ENCODE peak calls at places on chromosome 3, in five cellular contexts. One of them, this sample, is unnamed.

GRCh38 chr3:170207717-170208116 is 14.5 kb upstream of the PRKCI start:
- DNase-seq in mucosa of descending colon: no peak
- DNase-seq in psoas muscle: no peak
- DNase-seq in fibroblast of lung: no peak
- DNase-seq in CD8-positive, alpha-beta T cell: no peak
- DNase-seq in this sample: no peak

GRCh38 chr3:179446501-179446900 is 4.8 kb downstream of the GNB4 start:
- DNase-seq in mucosa of descending colon: no peak
- DNase-seq in psoas muscle: no peak
- DNase-seq in fibroblast of lung: no peak
- DNase-seq in CD8-positive, alpha-beta T cell: no peak
- DNase-seq in this sample: no peak

GRCh38 chr3:155701882-155702465 is 42.9 kb downstream of the PLCH1 start:
- DNase-seq in mucosa of descending colon: no peak
- DNase-seq in psoas muscle: no peak
- DNase-seq in fibroblast of lung: peak; percentile 42
- DNase-seq in CD8-positive, alpha-beta T cell: no peak
- DNase-seq in this sample: no peak

GRCh38 chr3:192026656-192027055 is 565.7 kb downstream of the PYDC2 start:
- DNase-seq in mucosa of descending colon: no peak
- DNase-seq in psoas muscle: no peak
- DNase-seq in fibroblast of lung: no peak
- DNase-seq in CD8-positive, alpha-beta T cell: no peak
- DNase-seq in this sample: no peak

GRCh38 chr3:71131893-71132314 is 451.6 kb downstream of the FOXP1 start:
- DNase-seq in mucosa of descending colon: no peak
- DNase-seq in psoas muscle: no peak
- DNase-seq in fibroblast of lung: no peak
- DNase-seq in CD8-positive, alpha-beta T cell: no peak
- DNase-seq in this sample: no peak

GRCh38 chr3:129824926-129825541 is 68.5 kb downstream of the TMCC1 start:
- DNase-seq in mucosa of descending colon: peak; percentile 24
- DNase-seq in psoas muscle: no peak
- DNase-seq in fibroblast of lung: peak; percentile 38
- DNase-seq in CD8-positive, alpha-beta T cell: no peak
- DNase-seq in this sample: no peak

GRCh38 chr3:80770106-80771079 is 991.1 kb downstream of the GBE1 start:
- DNase-seq in mucosa of descending colon: no peak
- DNase-seq in psoas muscle: no peak
- DNase-seq in fibroblast of lung: peak; percentile 2
- DNase-seq in CD8-positive, alpha-beta T cell: no peak
- DNase-seq in this sample: no peak

GRCh38 chr3:10342781-10343180 is 21.9 kb upstream of the SEC13 start:
- DNase-seq in mucosa of descending colon: no peak
- DNase-seq in psoas muscle: peak; percentile 34
- DNase-seq in fibroblast of lung: no peak
- DNase-seq in CD8-positive, alpha-beta T cell: no peak
- DNase-seq in this sample: no peak

GRCh38 chr3:18098960-18099587 is 326.1 kb downstream of the SATB1 start:
- DNase-seq in mucosa of descending colon: no peak
- DNase-seq in psoas muscle: no peak
- DNase-seq in fibroblast of lung: peak; percentile 93
- DNase-seq in CD8-positive, alpha-beta T cell: no peak
- DNase-seq in this sample: no peak

GRCh38 chr3:62210016-62210415 is 163.3 kb downstream of the FEZF2 start:
- DNase-seq in mucosa of descending colon: no peak
- DNase-seq in psoas muscle: no peak
- DNase-seq in fibroblast of lung: no peak
- DNase-seq in CD8-positive, alpha-beta T cell: no peak
- DNase-seq in this sample: no peak

GRCh38 chr3:69770219-69770618 is 31.0 kb downstream of the MITF start:
- DNase-seq in mucosa of descending colon: no peak
- DNase-seq in psoas muscle: no peak
- DNase-seq in fibroblast of lung: peak; percentile 80
- DNase-seq in CD8-positive, alpha-beta T cell: no peak
- DNase-seq in this sample: no peak

GRCh38 chr3:140922634-140923033 is 19.0 kb upstream of the SLC25A36 start:
- DNase-seq in mucosa of descending colon: no peak
- DNase-seq in psoas muscle: no peak
- DNase-seq in fibroblast of lung: no peak
- DNase-seq in CD8-positive, alpha-beta T cell: no peak
- DNase-seq in this sample: no peak

GRCh38 chr3:72571638-72572114 is 276.6 kb downstream of the SHQ1 start:
- DNase-seq in mucosa of descending colon: no peak
- DNase-seq in psoas muscle: no peak
- DNase-seq in fibroblast of lung: no peak
- DNase-seq in CD8-positive, alpha-beta T cell: no peak
- DNase-seq in this sample: no peak

GRCh38 chr3:154151969-154152368 is 30.8 kb downstream of the ARHGEF26 start:
- DNase-seq in mucosa of descending colon: no peak
- DNase-seq in psoas muscle: no peak
- DNase-seq in fibroblast of lung: peak; percentile 97
- DNase-seq in CD8-positive, alpha-beta T cell: no peak
- DNase-seq in this sample: no peak

GRCh38 chr3:27714692-27715453 is 7.2 kb downstream of the EOMES start:
- DNase-seq in mucosa of descending colon: peak; percentile 72
- DNase-seq in psoas muscle: no peak
- DNase-seq in fibroblast of lung: no peak
- DNase-seq in CD8-positive, alpha-beta T cell: no peak
- DNase-seq in this sample: no peak

GRCh38 chr3:193470710-193471109 is 84.0 kb downstream of the ATP13A4 start:
- DNase-seq in mucosa of descending colon: no peak
- DNase-seq in psoas muscle: no peak
- DNase-seq in fibroblast of lung: no peak
- DNase-seq in CD8-positive, alpha-beta T cell: no peak
- DNase-seq in this sample: no peak

GRCh38 chr3:169666501-169667379 is 3.2 kb upstream of the MECOM start:
- DNase-seq in mucosa of descending colon: no peak
- DNase-seq in psoas muscle: no peak
- DNase-seq in fibroblast of lung: no peak
- DNase-seq in CD8-positive, alpha-beta T cell: no peak
- DNase-seq in this sample: no peak

GRCh38 chr3:138768126-138768525 is 66.6 kb downstream of the PIK3CB start:
- DNase-seq in mucosa of descending colon: no peak
- DNase-seq in psoas muscle: no peak
- DNase-seq in fibroblast of lung: no peak
- DNase-seq in CD8-positive, alpha-beta T cell: no peak
- DNase-seq in this sample: no peak

GRCh38 chr3:60742606-60743145 is 508.6 kb downstream of the FHIT start:
- DNase-seq in mucosa of descending colon: no peak
- DNase-seq in psoas muscle: peak; percentile 60
- DNase-seq in fibroblast of lung: peak; percentile 80
- DNase-seq in CD8-positive, alpha-beta T cell: no peak
- DNase-seq in this sample: no peak

GRCh38 chr3:25472747-25473146 is 44.7 kb downstream of the RARB start:
- DNase-seq in mucosa of descending colon: no peak
- DNase-seq in psoas muscle: no peak
- DNase-seq in fibroblast of lung: no peak
- DNase-seq in CD8-positive, alpha-beta T cell: no peak
- DNase-seq in this sample: no peak

GRCh38 chr3:185866555-185866954 is 41.7 kb upstream of the IGF2BP2 start:
- DNase-seq in mucosa of descending colon: peak; percentile 5
- DNase-seq in psoas muscle: no peak
- DNase-seq in fibroblast of lung: no peak
- DNase-seq in CD8-positive, alpha-beta T cell: no peak
- DNase-seq in this sample: no peak

GRCh38 chr3:31762888-31763351 is 218.1 kb downstream of the OSBPL10 start:
- DNase-seq in mucosa of descending colon: no peak
- DNase-seq in psoas muscle: no peak
- DNase-seq in fibroblast of lung: peak; percentile 27
- DNase-seq in CD8-positive, alpha-beta T cell: no peak
- DNase-seq in this sample: no peak

GRCh38 chr3:13095408-13095861 is 22.2 kb upstream of the IQSEC1 start:
- DNase-seq in mucosa of descending colon: no peak
- DNase-seq in psoas muscle: no peak
- DNase-seq in fibroblast of lung: no peak
- DNase-seq in CD8-positive, alpha-beta T cell: no peak
- DNase-seq in this sample: no peak

GRCh38 chr3:59766165-59766872 is 716.5 kb upstream of the CFAP20DC start:
- DNase-seq in mucosa of descending colon: peak; percentile 25
- DNase-seq in psoas muscle: no peak
- DNase-seq in fibroblast of lung: peak; percentile 67
- DNase-seq in CD8-positive, alpha-beta T cell: no peak
- DNase-seq in this sample: no peak

GRCh38 chr3:21036888-21037287 is 714.1 kb downstream of the ZNF385D start:
- DNase-seq in mucosa of descending colon: no peak
- DNase-seq in psoas muscle: no peak
- DNase-seq in fibroblast of lung: no peak
- DNase-seq in CD8-positive, alpha-beta T cell: no peak
- DNase-seq in this sample: no peak

GRCh38 chr3:10459954-10460754 is 45.2 kb downstream of the ATP2B2 start:
- DNase-seq in mucosa of descending colon: peak; percentile 41
- DNase-seq in psoas muscle: peak; percentile 79
- DNase-seq in fibroblast of lung: peak; percentile 87
- DNase-seq in CD8-positive, alpha-beta T cell: peak; percentile 28
- DNase-seq in this sample: no peak

GRCh38 chr3:63895422-63896189 is 16.6 kb downstream of the SCAANT1 start:
- DNase-seq in mucosa of descending colon: no peak
- DNase-seq in psoas muscle: no peak
- DNase-seq in fibroblast of lung: no peak
- DNase-seq in CD8-positive, alpha-beta T cell: no peak
- DNase-seq in this sample: no peak

GRCh38 chr3:112143251-112143650 is 10.2 kb upstream of the GCSAM start:
- DNase-seq in mucosa of descending colon: no peak
- DNase-seq in psoas muscle: no peak
- DNase-seq in fibroblast of lung: peak; percentile 26
- DNase-seq in CD8-positive, alpha-beta T cell: no peak
- DNase-seq in this sample: no peak

DNA sequence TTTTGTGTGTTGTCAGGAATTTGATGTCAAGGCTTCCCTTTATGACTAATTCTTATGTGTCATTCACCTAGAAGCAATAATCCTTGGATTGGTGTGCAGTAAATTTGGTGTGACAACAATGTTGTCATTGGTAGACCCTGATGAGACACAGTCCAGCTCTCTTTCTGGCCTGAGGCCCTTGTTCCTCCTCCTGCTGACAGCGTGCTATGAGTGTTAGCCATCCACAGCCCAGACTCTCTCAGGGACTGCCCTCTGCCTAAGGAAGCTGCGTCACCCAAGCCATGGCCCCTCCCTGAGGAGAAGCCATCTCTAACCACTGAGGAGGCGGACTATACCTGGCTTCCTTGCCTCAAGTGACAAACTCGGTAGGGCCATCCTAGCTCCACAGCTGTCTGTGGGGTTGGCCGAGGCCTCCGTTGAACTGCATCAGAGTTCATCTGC is 13.3 kb upstream of the TM4SF1 start:
- DNase-seq in mucosa of descending colon: no peak
- DNase-seq in psoas muscle: no peak
- DNase-seq in fibroblast of lung: peak; percentile 29
- DNase-seq in CD8-positive, alpha-beta T cell: no peak
- DNase-seq in this sample: no peak
- H3K4me1 ChIP-seq in mucosa of descending colon: no peaks in the 10 kb centered on the region
- H3K4me1 ChIP-seq in psoas muscle: peaks cover 15% of the 10 kb centered on the region
- H3K4me1 ChIP-seq in fibroblast of lung: peaks cover 20% of the 10 kb centered on the region
- H3K4me1 ChIP-seq in CD8-positive, alpha-beta T cell: no peaks in the 10 kb centered on the region
- H3K4me1 ChIP-seq in this sample: peaks cover 15% of the 10 kb centered on the region

GRCh38 chr3:159788291-159788690 is 200.3 kb upstream of the IL12A start:
- DNase-seq in mucosa of descending colon: no peak
- DNase-seq in psoas muscle: no peak
- DNase-seq in fibroblast of lung: peak; percentile 87
- DNase-seq in CD8-positive, alpha-beta T cell: no peak
- DNase-seq in this sample: no peak
- H3K4me1 ChIP-seq in mucosa of descending colon: peaks cover 28% of the 10 kb centered on the region
- H3K4me1 ChIP-seq in psoas muscle: no peaks in the 10 kb centered on the region
- H3K4me1 ChIP-seq in fibroblast of lung: peaks cover 12% of the 10 kb centered on the region
- H3K4me1 ChIP-seq in CD8-positive, alpha-beta T cell: no peaks in the 10 kb centered on the region
- H3K4me1 ChIP-seq in this sample: peaks cover 17% of the 10 kb centered on the region

GRCh38 chr3:54863806-54864205 is 64.1 kb downstream of the LRTM1 start:
- DNase-seq in mucosa of descending colon: no peak
- DNase-seq in psoas muscle: no peak
- DNase-seq in fibroblast of lung: no peak
- DNase-seq in CD8-positive, alpha-beta T cell: no peak
- DNase-seq in this sample: no peak

GRCh38 chr3:54861248-54862067 is 66.4 kb downstream of the LRTM1 start:
- DNase-seq in mucosa of descending colon: no peak
- DNase-seq in psoas muscle: no peak
- DNase-seq in fibroblast of lung: peak; percentile 39
- DNase-seq in CD8-positive, alpha-beta T cell: no peak
- DNase-seq in this sample: no peak

GRCh38 chr3:54865316-54865715 is 62.5 kb downstream of the LRTM1 start:
- DNase-seq in mucosa of descending colon: no peak
- DNase-seq in psoas muscle: no peak
- DNase-seq in fibroblast of lung: no peak
- DNase-seq in CD8-positive, alpha-beta T cell: no peak
- DNase-seq in this sample: no peak

GRCh38 chr3:54862526-54862925 is 65.3 kb downstream of the LRTM1 start:
- DNase-seq in mucosa of descending colon: no peak
- DNase-seq in psoas muscle: no peak
- DNase-seq in fibroblast of lung: peak; percentile 61
- DNase-seq in CD8-positive, alpha-beta T cell: no peak
- DNase-seq in this sample: no peak

GRCh38 chr3:54863366-54863765 is 64.5 kb downstream of the LRTM1 start:
- DNase-seq in mucosa of descending colon: no peak
- DNase-seq in psoas muscle: no peak
- DNase-seq in fibroblast of lung: peak; percentile 73
- DNase-seq in CD8-positive, alpha-beta T cell: no peak
- DNase-seq in this sample: no peak
- H3K4me1 ChIP-seq in mucosa of descending colon: no peaks in the 10 kb centered on the region
- H3K4me1 ChIP-seq in psoas muscle: no peaks in the 10 kb centered on the region
- H3K4me1 ChIP-seq in fibroblast of lung: peaks cover 5% of the 10 kb centered on the region
- H3K4me1 ChIP-seq in CD8-positive, alpha-beta T cell: no peaks in the 10 kb centered on the region
- H3K4me1 ChIP-seq in this sample: peaks cover 30% of the 10 kb centered on the region

GRCh38 chr3:4983739-4984510 is 4.7 kb downstream of the BHLHE40 start:
- DNase-seq in mucosa of descending colon: peak; percentile 68
- DNase-seq in psoas muscle: peak; percentile 74
- DNase-seq in fibroblast of lung: peak; percentile 98
- DNase-seq in CD8-positive, alpha-beta T cell: peak; percentile 49
- DNase-seq in this sample: peak; percentile 62
- H3K4me1 ChIP-seq in mucosa of descending colon: peaks cover 35% of the 10 kb centered on the region
- H3K4me1 ChIP-seq in psoas muscle: peaks cover 40% of the 10 kb centered on the region
- H3K4me1 ChIP-seq in fibroblast of lung: peaks cover 32% of the 10 kb centered on the region
- H3K4me1 ChIP-seq in CD8-positive, alpha-beta T cell: peaks cover 58% of the 10 kb centered on the region
- H3K4me1 ChIP-seq in this sample: peaks cover 30% of the 10 kb centered on the region

DNA sequence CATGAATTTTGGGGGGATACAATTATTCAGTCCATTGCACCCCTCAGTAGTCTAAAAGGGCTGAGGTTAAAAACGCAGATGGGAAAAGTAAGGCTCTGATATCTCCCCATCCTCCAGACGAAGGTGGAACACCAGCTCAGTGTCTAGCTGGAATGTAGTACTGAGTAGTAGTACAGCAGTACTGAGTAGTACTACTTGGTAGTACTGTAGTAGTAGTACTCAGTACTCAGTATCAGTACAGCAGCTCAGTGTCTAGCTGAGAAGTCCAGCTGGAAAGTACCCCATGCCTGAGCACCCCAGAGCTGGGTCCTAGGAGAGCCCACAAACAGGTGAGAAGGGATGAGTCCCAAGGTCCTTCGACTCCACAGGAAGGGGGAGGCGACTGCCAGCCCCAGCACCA is 148.7 kb downstream of the XXYLT1 start:
- DNase-seq in mucosa of descending colon: no peak
- DNase-seq in psoas muscle: no peak
- DNase-seq in fibroblast of lung: no peak
- DNase-seq in CD8-positive, alpha-beta T cell: no peak
- DNase-seq in this sample: no peak
- H3K4me1 ChIP-seq in mucosa of descending colon: no peaks in the 10 kb centered on the region
- H3K4me1 ChIP-seq in psoas muscle: no peaks in the 10 kb centered on the region
- H3K4me1 ChIP-seq in fibroblast of lung: peaks cover 4% of the 10 kb centered on the region
- H3K4me1 ChIP-seq in CD8-positive, alpha-beta T cell: no peaks in the 10 kb centered on the region
- H3K4me1 ChIP-seq in this sample: peaks cover 15% of the 10 kb centered on the region

GRCh38 chr3:45664558-45664957 is 24.6 kb upstream of the SACM1L start:
- DNase-seq in mucosa of descending colon: no peak
- DNase-seq in psoas muscle: no peak
- DNase-seq in fibroblast of lung: no peak
- DNase-seq in CD8-positive, alpha-beta T cell: peak; percentile 51
- DNase-seq in this sample: no peak
- H3K4me1 ChIP-seq in mucosa of descending colon: peaks cover 7% of the 10 kb centered on the region
- H3K4me1 ChIP-seq in psoas muscle: peaks cover 48% of the 10 kb centered on the region
- H3K4me1 ChIP-seq in fibroblast of lung: peaks cover 44% of the 10 kb centered on the region
- H3K4me1 ChIP-seq in CD8-positive, alpha-beta T cell: peaks cover 19% of the 10 kb centered on the region
- H3K4me1 ChIP-seq in this sample: peaks cover 10% of the 10 kb centered on the region

This sample was measured in esophagus squamous epithelium.